ENCODE peak calls at places on chromosomes 1 and 21, in six cellular contexts. O is T-helper 17 cell; S is T-helper 1 cell; Y is Right ventricle myocardium inferior; D is CD8-positive, alpha-beta T cell; K is psoas muscle. R is an unnamed sample.

GRCh38 chr1:115324649-115325420 is 13.2 kb downstream of the NGF start:
- DNase-seq in O (no peak), S (no peak), Y (no peak), D (no peak), K (no peak), R (no peak)

GRCh38 chr1:150149490-150150453 is at the start of gene PLEKHO1:
- DNase-seq in O (peak), S (peak), Y (peak), D (peak), K (peak), R (peak)

GRCh38 chr21:30880914-30881313 is 466 bp downstream of the KRTAP11-1 start:
- DNase-seq in O (no peak), S (no peak), Y (peak), D (no peak), K (no peak), R (no peak)

GRCh38 chr1:79716481-79716880 is 710.0 kb upstream of the ADGRL4 start:
- DNase-seq in O (no peak), S (no peak), Y (no peak), D (no peak), K (no peak), R (no peak)

GRCh38 chr1:23020731-23021130 is 1.5 kb downstream of the KDM1A start:
- DNase-seq in O (no peak), S (no peak), Y (no peak), D (no peak), K (no peak), R (no peak)

GRCh38 chr1:178168535-178168934 is 74.6 kb downstream of the RASAL2 start:
- DNase-seq in O (no peak), S (no peak), Y (no peak), D (no peak), K (no peak), R (no peak)

GRCh38 chr21:17554619-17555472 is 42.0 kb downstream of the CXADR start:
- DNase-seq in O (no peak), S (no peak), Y (no peak), D (no peak), K (no peak), R (no peak)

GRCh38 chr21:45304945-45305344 is 17.2 kb upstream of the POFUT2 start:
- DNase-seq in O (no peak), S (peak), Y (no peak), D (no peak), K (no peak), R (no peak)

GRCh38 chr21:36005018-36005417 is 55.3 kb downstream of the SETD4 start:
- DNase-seq in O (no peak), S (no peak), Y (no peak), D (no peak), K (no peak), R (no peak)

GRCh38 chr1:32703479-32704291 is 1.1 kb upstream of the SYNC start:
- DNase-seq in O (no peak), S (no peak), Y (no peak), D (no peak), K (no peak), R (peak)

R was measured in right lobe of liver.